ENCODE peak calls at places on chromosome 13, in four cellular contexts. One of them, this sample, is unnamed.

GRCh38 chr13:26011996-26012688 is 39.7 kb downstream of the SHISA2 start:
- DNase-seq in ACHN: no peak
- DNase-seq in hypothalamus: no peak
- DNase-seq in dorsolateral prefrontal cortex: no peak
- DNase-seq in this sample: peak

GRCh38 chr13:86155756-86156155 is 356.5 kb upstream of the SLITRK6 start:
- DNase-seq in dorsolateral prefrontal cortex: no peak
- DNase-seq in ACHN: no peak
- DNase-seq in hypothalamus: no peak
- DNase-seq in this sample: no peak

GRCh38 chr13:80921971-80922370 is 581.0 kb upstream of the SPRY2 start:
- DNase-seq in dorsolateral prefrontal cortex: no peak
- DNase-seq in hypothalamus: no peak
- DNase-seq in ACHN: no peak
- DNase-seq in this sample: no peak

GRCh38 chr13:93413972-93414717 is 187.5 kb downstream of the GPC6 start:
- DNase-seq in dorsolateral prefrontal cortex: no peak
- DNase-seq in hypothalamus: no peak
- DNase-seq in ACHN: peak
- DNase-seq in this sample: no peak

GRCh38 chr13:40069173-40070044 is 413.9 kb downstream of the COG6 start:
- DNase-seq in hypothalamus: peak
- DNase-seq in dorsolateral prefrontal cortex: peak
- DNase-seq in ACHN: peak
- DNase-seq in this sample: peak

GRCh38 chr13:109096101-109096500 is 466.7 kb downstream of the MYO16 start:
- DNase-seq in dorsolateral prefrontal cortex: no peak
- DNase-seq in hypothalamus: no peak
- DNase-seq in ACHN: no peak
- DNase-seq in this sample: no peak

GRCh38 chr13:25819856-25820530 is 231.8 kb downstream of the SHISA2 start:
- DNase-seq in dorsolateral prefrontal cortex: no peak
- DNase-seq in hypothalamus: peak
- DNase-seq in ACHN: no peak
- DNase-seq in this sample: no peak

GRCh38 chr13:104024416-104025170 is 958.4 kb upstream of the SLC10A2 start:
- DNase-seq in dorsolateral prefrontal cortex: no peak
- DNase-seq in hypothalamus: no peak
- DNase-seq in ACHN: no peak
- DNase-seq in this sample: no peak

GRCh38 chr13:50075619-50076097 is 60.4 kb downstream of the KCNRG start:
- DNase-seq in hypothalamus: peak
- DNase-seq in dorsolateral prefrontal cortex: no peak
- DNase-seq in ACHN: no peak
- DNase-seq in this sample: no peak

GRCh38 chr13:36907801-36908200 is 12.2 kb downstream of the SMAD9 start:
- DNase-seq in dorsolateral prefrontal cortex: no peak
- DNase-seq in hypothalamus: no peak
- DNase-seq in ACHN: no peak
- DNase-seq in this sample: no peak

GRCh38 chr13:25037057-25037813 is 58.7 kb upstream of the PABPC3 start:
- DNase-seq in hypothalamus: peak
- DNase-seq in dorsolateral prefrontal cortex: no peak
- DNase-seq in ACHN: peak
- DNase-seq in this sample: peak

GRCh38 chr13:31807090-31807541 is 67.8 kb downstream of the RXFP2 start:
- DNase-seq in hypothalamus: no peak
- DNase-seq in dorsolateral prefrontal cortex: no peak
- DNase-seq in ACHN: no peak
- DNase-seq in this sample: no peak

GRCh38 chr13:73224708-73225107 is 165.9 kb downstream of the KLF5 start:
- DNase-seq in dorsolateral prefrontal cortex: no peak
- DNase-seq in hypothalamus: no peak
- DNase-seq in ACHN: no peak
- DNase-seq in this sample: no peak

GRCh38 chr13:112943309-112944125 is 25.5 kb upstream of the MCF2L start:
- DNase-seq in dorsolateral prefrontal cortex: no peak
- DNase-seq in ACHN: peak
- DNase-seq in hypothalamus: no peak
- DNase-seq in this sample: no peak

GRCh38 chr13:29402168-29402621 is 193.3 kb downstream of the SLC7A1 start:
- DNase-seq in dorsolateral prefrontal cortex: no peak
- DNase-seq in ACHN: no peak
- DNase-seq in hypothalamus: no peak
- DNase-seq in this sample: no peak

GRCh38 chr13:45297456-45298205 is 43.4 kb downstream of the TPT1 start:
- DNase-seq in ACHN: no peak
- DNase-seq in hypothalamus: peak
- DNase-seq in dorsolateral prefrontal cortex: no peak
- DNase-seq in this sample: peak

GRCh38 chr13:35699805-35700204 is 223.3 kb upstream of the MAB21L1 start:
- DNase-seq in dorsolateral prefrontal cortex: no peak
- DNase-seq in ACHN: no peak
- DNase-seq in hypothalamus: no peak
- DNase-seq in this sample: no peak

GRCh38 chr13:52738719-52739467 is 727 bp downstream of the CNMD start:
- DNase-seq in ACHN: peak
- DNase-seq in hypothalamus: peak
- DNase-seq in dorsolateral prefrontal cortex: peak
- DNase-seq in this sample: peak

GRCh38 chr13:86446311-86446710 is 647.1 kb upstream of the SLITRK6 start:
- DNase-seq in dorsolateral prefrontal cortex: no peak
- DNase-seq in ACHN: no peak
- DNase-seq in hypothalamus: no peak
- DNase-seq in this sample: no peak

GRCh38 chr13:52600666-52601065 is 41.6 kb upstream of the HNRNPA1L2 start:
- DNase-seq in ACHN: no peak
- DNase-seq in dorsolateral prefrontal cortex: no peak
- DNase-seq in hypothalamus: no peak
- DNase-seq in this sample: no peak